ENCODE peak calls at places on chromosomes 6 and 20, in ten cellular contexts. H is stimulated activated CD4-positive, alpha-beta T cell treated with anti-CD3 and anti-CD28 coated beads, Interleukin-1b, Interleukin-23, amount 100 ng/mL, for 1 hour; S is HCT116; M is AG09319; Q is GM13976; U is left lobe of liver; G is right atrium auricular region; T is Kasumi-1; D is H7; C is NCI-H2029. K is an unnamed sample.

GRCh38 chr6:96836579-96837137 is 619 bp downstream of the GPR63 start:
- DNase-seq in H (no peak), S (no peak), M (no peak), Q (no peak), U (no peak), G (no peak), T (peak), D (peak), C (no peak), K (peak)

GRCh38 chr20:57080796-57081195 is 185.6 kb downstream of the BMP7 start:
- DNase-seq in H (no peak), S (no peak), M (no peak), Q (no peak), U (no peak), G (no peak), T (no peak), D (no peak), C (no peak), K (peak)

GRCh38 chr20:53621482-53622246 is 28.0 kb upstream of the ZNF217 start:
- DNase-seq in H (no peak), S (peak), M (peak), Q (no peak), U (peak), G (peak), T (peak), D (no peak), C (no peak), K (peak)

GRCh38 chr6:7991536-7991935 is 72.7 kb downstream of the BLOC1S5 start:
- DNase-seq in H (no peak), S (no peak), M (no peak), Q (no peak), U (no peak), G (no peak), T (no peak), D (no peak), C (no peak), K (no peak)

GRCh38 chr20:58536289-58536688 is 21.1 kb upstream of the APCDD1L start:
- DNase-seq in H (no peak), S (no peak), M (no peak), Q (no peak), U (no peak), G (no peak), T (no peak), D (no peak), C (no peak), K (no peak)

GRCh38 chr6:138219398-138219797 is 1.1 kb upstream of the PBOV1 start:
- DNase-seq in H (no peak), S (no peak), M (no peak), Q (no peak), U (no peak), G (no peak), T (no peak), D (no peak), C (no peak), K (no peak)

GRCh38 chr6:40723967-40724366 is 136.8 kb upstream of the LRFN2 start:
- DNase-seq in H (no peak), S (no peak), M (no peak), Q (no peak), U (no peak), G (no peak), T (no peak), D (no peak), C (no peak), K (no peak)

GRCh38 chr6:142301421-142302391 is at the start of gene ADGRG6:
- DNase-seq in H (peak), S (peak), M (no peak), Q (peak), U (peak), G (no peak), T (peak), D (peak), C (no peak), K (peak)

GRCh38 chr20:57930328-57930727 is 220.5 kb upstream of the PMEPA1 start:
- DNase-seq in H (no peak), S (no peak), M (no peak), Q (no peak), U (no peak), G (no peak), T (no peak), D (no peak), C (no peak), K (no peak)

GRCh38 chr20:36604952-36605308 is 649 bp upstream of the RAB5IF start:
- DNase-seq in H (no peak), S (peak), M (no peak), Q (peak), U (peak), G (peak), T (peak), D (no peak), C (peak), K (peak)

GRCh38 chr20:17875106-17875980 is 93.3 kb downstream of the SNX5 start:
- DNase-seq in H (no peak), S (no peak), M (peak), Q (no peak), U (peak), G (peak), T (peak), D (no peak), C (no peak), K (peak)

GRCh38 chr6:81718126-81718525 is 34.4 kb downstream of the TENT5A start:
- DNase-seq in H (no peak), S (no peak), M (no peak), Q (no peak), U (no peak), G (no peak), T (no peak), D (no peak), C (no peak), K (no peak)

GRCh38 chr6:30061766-30062458 is 847 bp downstream of the POLR1H start:
- DNase-seq in H (no peak), S (no peak), M (no peak), Q (peak), U (no peak), G (no peak), T (peak), D (no peak), C (no peak), K (peak)

GRCh38 chr20:12961725-12962124 is 47.0 kb upstream of the SPTLC3 start:
- DNase-seq in H (no peak), S (no peak), M (no peak), Q (no peak), U (no peak), G (no peak), T (no peak), D (no peak), C (no peak), K (no peak)

GRCh38 chr6:20533746-20534294 is 437 bp upstream of the CDKAL1 start:
- DNase-seq in H (no peak), S (no peak), M (no peak), Q (no peak), U (no peak), G (no peak), T (no peak), D (no peak), C (no peak), K (no peak)

K was measured in PC-9.